ENCODE peak calls at places on chromosomes 5 and 9, in six cellular contexts. R, M, H, N, Y and K are unnamed samples.

GRCh38 chr5:62328772-62329491 is 22.9 kb downstream of the KIF2A start:
- DNase-seq in N (no peak), Y (no peak), R (no peak), M (no peak), H (no peak), K (no peak)

GRCh38 chr9:69936427-69936826 is 107.2 kb upstream of the MAMDC2 start:
- DNase-seq in H (peak; percentile 71), M (no peak), R (no peak), Y (no peak), N (no peak), K (no peak)

GRCh38 chr5:115480245-115480644 is 64.3 kb downstream of the FEM1C start:
- DNase-seq in M (no peak), R (no peak), Y (no peak), H (no peak), N (no peak), K (no peak)

GRCh38 chr9:115008536-115008935 is 78.1 kb upstream of the TNFSF8 start:
- DNase-seq in R (no peak), M (no peak), N (no peak), H (peak; percentile 97), Y (peak; percentile 56), K (no peak)

GRCh38 chr9:89137548-89138462 is 40.8 kb downstream of the SHC3 start:
- DNase-seq in N (no peak), H (peak; percentile 96), Y (peak; percentile 50), M (no peak), R (no peak), K (no peak)

GRCh38 chr5:175279506-175279905 is 164.5 kb downstream of the DRD1 start:
- DNase-seq in R (no peak), H (no peak), N (no peak), Y (no peak), M (no peak), K (no peak)

GRCh38 chr5:76703707-76704106 is 12.2 kb upstream of the F2R start:
- DNase-seq in N (no peak), Y (no peak), M (no peak), R (no peak), H (no peak), K (no peak)

GRCh38 chr9:32942755-32943460 is 58.5 kb downstream of the APTX start:
- DNase-seq in R (no peak), H (no peak), M (no peak), Y (no peak), N (no peak), K (no peak)

GRCh38 chr9:135253305-135254004 is 166.0 kb downstream of the OLFM1 start:
- DNase-seq in N (peak; percentile 57), H (no peak), Y (no peak), M (no peak), R (no peak), K (no peak)

GRCh38 chr5:120137582-120137981 is 326.5 kb upstream of the PRR16 start:
- DNase-seq in R (no peak), M (no peak), Y (no peak), H (no peak), N (no peak), K (no peak)

GRCh38 chr9:89486681-89487080 is 11.2 kb downstream of the SEMA4D start:
- DNase-seq in N (no peak), Y (no peak), M (no peak), R (no peak), H (no peak), K (no peak)

GRCh38 chr5:2764581-2764980 is 13.1 kb upstream of the IRX2 start:
- DNase-seq in R (no peak), M (no peak), H (no peak), Y (no peak), N (no peak), K (no peak)

GRCh38 chr9:87029904-87030303 is 82.6 kb upstream of the GAS1 start:
- DNase-seq in M (no peak), N (no peak), H (no peak), Y (no peak), R (no peak), K (no peak)

GRCh38 chr9:129436751-129437625 is 183.9 kb downstream of the C9orf50 start:
- DNase-seq in R (no peak), H (peak; percentile 74), M (peak; percentile 8), N (no peak), Y (peak; percentile 81), K (no peak)

GRCh38 chr9:70601000-70601929 is 186.8 kb upstream of the KLF9 start:
- DNase-seq in Y (peak; percentile 88), H (peak; percentile 100), N (peak; percentile 84), M (no peak), R (no peak), K (no peak)

DNA sequence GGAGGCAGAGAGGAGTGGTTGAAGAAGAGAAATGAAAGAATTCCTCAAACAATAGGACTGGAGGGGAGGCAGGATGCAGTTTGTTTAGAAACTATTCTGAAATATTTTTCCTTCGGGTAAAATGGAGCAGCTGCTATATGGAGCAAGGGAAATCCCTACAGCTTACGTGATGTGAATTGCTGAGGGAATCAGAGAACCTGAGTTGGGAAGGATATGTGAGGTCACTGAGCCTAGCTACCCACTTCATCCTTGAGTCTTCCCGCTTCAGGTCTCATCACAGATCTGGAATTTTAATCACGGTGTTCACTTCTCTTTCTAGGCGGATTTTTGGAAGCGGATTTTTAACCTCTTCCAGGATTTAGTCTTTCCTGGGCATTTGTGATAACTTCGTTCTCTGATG is 204.3 kb downstream of the ERCC6L2 start:
- DNase-seq in H (no peak), M (no peak), N (no peak), R (no peak), Y (no peak), K (no peak)
- H3K4me3 ChIP-seq in H (no peak overlapping the region), M (no peak overlapping the region), N (no peak overlapping the region), R (no peak overlapping the region), Y (no peak overlapping the region), K (no peak overlapping the region)

GRCh38 chr5:57386958-57387357 is 95.7 kb downstream of the ACTBL2 start:
- DNase-seq in R (no peak), N (no peak), M (no peak), Y (no peak), H (peak; percentile 72), K (no peak)

GRCh38 chr5:57382665-57383064 is 99.9 kb downstream of the ACTBL2 start:
- DNase-seq in M (no peak), Y (no peak), N (no peak), H (peak; percentile 9), R (no peak), K (no peak)

DNA sequence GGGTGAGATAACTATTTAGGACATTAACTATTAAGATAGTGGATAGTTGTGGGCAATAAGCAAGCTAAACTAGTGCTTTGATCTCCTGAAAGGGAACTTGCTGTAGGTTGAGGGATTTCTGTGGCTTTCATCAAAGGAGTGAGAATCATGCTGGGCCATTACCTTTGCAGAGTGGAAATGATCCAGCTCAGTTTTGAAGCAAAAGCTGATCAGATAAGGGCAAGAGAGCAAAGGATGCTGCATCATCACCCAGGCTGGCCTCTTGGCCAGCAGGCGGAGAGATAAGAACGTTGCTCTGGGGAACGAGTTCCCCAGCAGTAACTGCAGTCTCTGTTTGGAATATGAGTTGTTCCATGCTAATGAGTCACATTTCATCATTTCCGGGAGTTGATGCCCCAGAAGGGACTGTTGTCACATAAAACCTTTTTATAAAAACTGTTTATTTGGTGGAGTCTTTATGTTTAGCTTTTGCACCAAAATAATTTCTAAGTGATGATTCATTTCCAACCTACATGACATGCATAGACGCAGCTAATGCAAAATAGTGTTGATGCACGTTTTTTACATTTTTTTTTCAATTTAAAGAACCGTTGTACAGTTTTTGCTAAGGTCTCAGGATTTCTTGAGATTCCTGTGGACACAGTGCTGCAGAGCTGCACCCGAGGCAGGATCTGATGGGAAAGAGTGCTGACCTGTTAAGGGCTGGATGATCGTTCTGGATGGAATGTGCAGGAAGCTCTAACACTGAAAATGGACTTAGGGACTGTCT is 99.3 kb downstream of the ACTBL2 start:
- DNase-seq in M (no peak), Y (no peak), R (no peak), H (peak; percentile 92), N (no peak), K (no peak)
- TF ChIP-seq CTCF in M (no peak), Y (no peak), R (no peak), H (peak; percentile 51), N (no peak), K (no peak)

GRCh38 chr5:88892669-88893068 is 9.7 kb upstream of the MEF2C start:
- DNase-seq in Y (no peak), M (no peak), R (no peak), N (no peak), H (no peak), K (no peak)
- H3K4me3 ChIP-seq in Y (no peak overlapping the region), M (no peak overlapping the region), R (no peak overlapping the region), N (no peak overlapping the region), H (no peak overlapping the region), K (no peak overlapping the region)

GRCh38 chr5:154196955-154197652 is 6.6 kb downstream of the GALNT10 start:
- DNase-seq in H (peak; percentile 79), R (peak; percentile 12), N (no peak), M (no peak), Y (no peak), K (no peak)
- TF ChIP-seq CTCF in H (peak; percentile 40), R (peak; percentile 17), N (no peak), M (no peak), Y (peak; percentile 32), K (peak; percentile 12)

GRCh38 chr9:78294290-78295176 is 2.4 kb upstream of the PSAT1 start:
- DNase-seq in R (no peak), Y (no peak), M (no peak), N (no peak), H (no peak), K (no peak)

GRCh38 chr9:78296893-78297671 is at the start of gene PSAT1:
- DNase-seq in H (peak; percentile 98), Y (peak; percentile 95), N (peak; percentile 93), R (peak; percentile 93), M (peak; percentile 68), K (peak; percentile 87)

GRCh38 chr9:78296208-78296892 is 575 bp upstream of the PSAT1 start:
- DNase-seq in R (no peak), Y (peak; percentile 86), N (peak; percentile 82), M (no peak), H (peak; percentile 56), K (no peak)

GRCh38 chr9:78295177-78295575 is 1.7 kb upstream of the PSAT1 start:
- DNase-seq in Y (no peak), H (no peak), R (no peak), N (no peak), M (no peak), K (no peak)

GRCh38 chr9:78295731-78296130 is 1.2 kb upstream of the PSAT1 start:
- DNase-seq in H (no peak), R (no peak), N (no peak), M (no peak), Y (no peak), K (no peak)
- H3K4me3 ChIP-seq in H (no peak overlapping the region), R (no peak overlapping the region), N (no peak overlapping the region), M (no peak overlapping the region), Y (no peak overlapping the region), K (no peak overlapping the region)

DNA sequence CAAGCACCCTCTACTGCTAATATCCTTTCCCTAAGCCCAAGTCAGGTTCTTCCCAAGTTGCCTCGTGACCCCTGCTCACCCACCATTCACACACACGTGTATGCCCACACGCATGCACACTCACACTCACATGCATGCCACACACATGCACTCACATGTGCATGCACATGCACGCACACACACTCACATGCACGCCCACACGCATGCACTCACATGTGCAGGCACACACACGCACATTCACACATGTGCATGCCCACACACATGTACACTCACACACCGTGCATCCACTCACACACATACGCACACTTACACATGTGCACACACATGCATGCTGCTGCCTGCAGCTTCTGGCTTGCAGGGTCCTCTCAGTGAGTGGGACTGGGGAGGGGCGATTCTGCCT is 62.9 kb upstream of the STXBP1 start:
- DNase-seq in M (no peak), R (no peak), H (no peak), N (no peak), Y (no peak), K (no peak)
- TF ChIP-seq CTCF in M (no peak), R (no peak), H (no peak), N (no peak), Y (no peak), K (no peak)